ENCODE peak calls at places on chromosomes 3 and 15, in six cellular contexts. D, I, E, F, S and A are unnamed samples.

GRCh38 chr3:179750720-179751328 is 98.0 kb downstream of the USP13 start:
- DNase-seq in D (no peak), I (no peak), E (peak), F (no peak), S (no peak), A (no peak)

GRCh38 chr3:151395806-151396205 is 11.3 kb upstream of the P2RY12 start:
- DNase-seq in D (peak), I (no peak), E (no peak), F (no peak), S (no peak), A (no peak)

GRCh38 chr3:48013288-48013980 is 2.8 kb downstream of the MAP4 start:
- DNase-seq in D (no peak), I (no peak), E (peak), F (no peak), S (peak), A (no peak)

GRCh38 chr3:60073942-60074341 is 1024.1 kb upstream of the CFAP20DC start:
- DNase-seq in D (no peak), I (no peak), E (no peak), F (no peak), S (no peak), A (no peak)

GRCh38 chr3:104066658-104067057 is 1300.1 kb upstream of the ALCAM start:
- DNase-seq in D (no peak), I (no peak), E (no peak), F (no peak), S (no peak), A (no peak)

GRCh38 chr3:9279959-9280358 is 30.5 kb upstream of the SRGAP3 start:
- DNase-seq in D (no peak), I (no peak), E (peak), F (no peak), S (no peak), A (no peak)

GRCh38 chr3:46959169-46959515 is 17.4 kb downstream of the CCDC12 start:
- DNase-seq in D (no peak), I (no peak), E (no peak), F (no peak), S (no peak), A (no peak)

GRCh38 chr3:71432044-71432970 is 151.2 kb downstream of the FOXP1 start:
- DNase-seq in D (no peak), I (no peak), E (no peak), F (no peak), S (no peak), A (peak)

GRCh38 chr3:27253831-27254230 is 115.4 kb downstream of the NEK10 start:
- DNase-seq in D (peak), I (peak), E (peak), F (no peak), S (peak), A (peak)

GRCh38 chr3:152113413-152113812 is 155.3 kb upstream of the MBNL1 start:
- DNase-seq in D (no peak), I (no peak), E (no peak), F (no peak), S (no peak), A (no peak)

GRCh38 chr3:121748638-121749275 is 784 bp downstream of the GOLGB1 start:
- DNase-seq in D (no peak), I (peak), E (no peak), F (no peak), S (peak), A (peak)

GRCh38 chr3:40366203-40367162 is 20.5 kb upstream of the ENTPD3 start:
- DNase-seq in D (no peak), I (no peak), E (no peak), F (no peak), S (no peak), A (no peak)

GRCh38 chr3:194880940-194881925 is 195.6 kb downstream of the FAM43A start:
- DNase-seq in D (no peak), I (no peak), E (no peak), F (no peak), S (no peak), A (no peak)

GRCh38 chr3:5022187-5022965 is 43.1 kb downstream of the BHLHE40 start:
- DNase-seq in D (no peak), I (no peak), E (no peak), F (no peak), S (no peak), A (no peak)

GRCh38 chr3:53750253-53751210 is 95.7 kb downstream of the CHDH start:
- DNase-seq in D (no peak), I (no peak), E (no peak), F (no peak), S (no peak), A (no peak)

GRCh38 chr3:141336672-141337522 is 31.4 kb upstream of the ZBTB38 start:
- DNase-seq in D (peak), I (no peak), E (no peak), F (no peak), S (no peak), A (no peak)

GRCh38 chr3:32455609-32456428 is 46.8 kb downstream of the CMTM6 start:
- DNase-seq in D (no peak), I (peak), E (no peak), F (no peak), S (no peak), A (peak)

GRCh38 chr15:72487070-72487797 is 13.1 kb downstream of the ARIH1 start:
- DNase-seq in D (no peak), I (no peak), E (peak), F (no peak), S (no peak), A (no peak)

GRCh38 chr15:51888593-51889195 is 59.2 kb downstream of the TMOD3 start:
- DNase-seq in D (no peak), I (no peak), E (peak), F (no peak), S (no peak), A (no peak)

GRCh38 chr3:196650740-196651311 is 11.3 kb downstream of the NRROS start:
- DNase-seq in D (peak), I (no peak), E (peak), F (peak), S (peak), A (no peak)